ENCODE peak calls at places on chromosomes 7 and 10, in five cellular contexts. H, Q, M, N and Z are unnamed samples.

GRCh38 chr7:24200407-24200806 is 83.6 kb upstream of the NPY start:
- DNase-seq in N (no peak), M (no peak), Q (no peak), H (no peak), Z (no peak)

GRCh38 chr10:29141761-29142160 is 147.1 kb upstream of the LYZL1 start:
- DNase-seq in N (no peak), M (no peak), H (no peak), Q (no peak), Z (no peak)

GRCh38 chr7:35849158-35849831 is 48.4 kb downstream of the SEPTIN7 start:
- DNase-seq in Q (no peak), M (no peak), N (no peak), H (no peak), Z (peak; percentile 68)

GRCh38 chr7:113331155-113331898 is 213.0 kb upstream of the SMIM30 start:
- DNase-seq in M (no peak), H (no peak), N (no peak), Q (peak; percentile 26), Z (peak; percentile 0)

GRCh38 chr7:45033931-45034290 is 33.9 kb downstream of the CCM2 start:
- DNase-seq in M (no peak), N (peak; percentile 68), H (no peak), Q (no peak), Z (no peak)

GRCh38 chr10:31739759-31740158 is 188.9 kb downstream of the ARHGAP12 start:
- DNase-seq in M (no peak), N (no peak), H (no peak), Q (no peak), Z (peak; percentile 74)

GRCh38 chr10:128995676-128996075 is 471.4 kb upstream of the MGMT start:
- DNase-seq in M (no peak), N (no peak), H (no peak), Q (no peak), Z (no peak)

GRCh38 chr10:89789188-89789587 is 87.8 kb downstream of the KIF20B start:
- DNase-seq in Q (no peak), N (no peak), M (no peak), H (no peak), Z (no peak)

GRCh38 chr7:117066668-117067067 is 113.4 kb downstream of the ST7 start:
- DNase-seq in Q (no peak), H (no peak), N (no peak), M (no peak), Z (no peak)

GRCh38 chr10:9926003-9926402 is 1091.7 kb upstream of the CELF2 start:
- DNase-seq in H (no peak), N (no peak), Q (no peak), M (no peak), Z (no peak)

GRCh38 chr10:66366163-66366562 is 559.7 kb upstream of the LRRTM3 start:
- DNase-seq in H (no peak), Q (no peak), N (no peak), M (no peak), Z (no peak)

GRCh38 chr7:107953924-107954303 is 49.0 kb downstream of the LAMB1 start:
- DNase-seq in H (peak; percentile 38), N (no peak), Q (no peak), M (no peak), Z (peak; percentile 50)

GRCh38 chr10:95474228-95475002 is 86.8 kb downstream of the SORBS1 start:
- DNase-seq in H (peak; percentile 77), N (no peak), Q (no peak), M (no peak), Z (no peak)

GRCh38 chr7:101998029-101998903 is 180.8 kb downstream of the CUX1 start:
- DNase-seq in M (no peak), Q (no peak), N (no peak), H (no peak), Z (no peak)

GRCh38 chr10:112792487-112793196 is 157.4 kb upstream of the TCF7L2 start:
- DNase-seq in H (peak; percentile 80), Q (no peak), N (peak; percentile 86), M (no peak), Z (no peak)

GRCh38 chr7:78510580-78511188 is 712.1 kb downstream of the PHTF2 start:
- DNase-seq in H (peak; percentile 71), N (no peak), M (no peak), Q (peak; percentile 31), Z (peak; percentile 62)

GRCh38 chr7:141369422-141369821 is 181.8 kb upstream of the AGK start:
- DNase-seq in N (no peak), H (no peak), Q (no peak), M (no peak), Z (no peak)

GRCh38 chr10:119860866-119861601 is 11.6 kb downstream of the MCMBP start:
- DNase-seq in H (peak; percentile 32), N (no peak), Q (no peak), M (no peak), Z (no peak)

GRCh38 chr10:60767424-60767823 is 10.9 kb upstream of the CDK1 start:
- DNase-seq in H (no peak), Q (no peak), M (no peak), N (no peak), Z (no peak)

GRCh38 chr10:74156919-74157289 is 5.9 kb downstream of the ADK start:
- DNase-seq in M (no peak), Q (no peak), H (peak; percentile 57), N (no peak), Z (peak; percentile 84)

GRCh38 chr10:36172574-36172973 is 530.5 kb upstream of the FZD8 start:
- DNase-seq in N (no peak), Q (no peak), H (peak; percentile 70), M (no peak), Z (no peak)

GRCh38 chr7:155198901-155199845 is 98.5 kb upstream of the INSIG1 start:
- DNase-seq in M (no peak), Q (no peak), H (peak; percentile 19), N (no peak), Z (no peak)

GRCh38 chr7:99394188-99394502 is 14.3 kb downstream of the PDAP1 start:
- DNase-seq in M (no peak), Q (no peak), H (no peak), N (no peak), Z (no peak)
- H3K36me3 ChIP-seq in M (peaks cover 71% of the 10 kb centered on the region), Q (peaks cover 44% of the 10 kb centered on the region), H (peaks cover 44% of the 10 kb centered on the region), N (peaks cover 51% of the 10 kb centered on the region), Z (peaks cover 16% of the 10 kb centered on the region)

GRCh38 chr10:68790476-68790875 is 36.9 kb upstream of the STOX1 start:
- DNase-seq in H (no peak), M (no peak), Q (no peak), N (no peak), Z (no peak)

GRCh38 chr10:68781613-68782574 is 45.4 kb upstream of the STOX1 start:
- DNase-seq in M (no peak), Q (no peak), N (no peak), H (no peak), Z (no peak)

GRCh38 chr10:68792115-68792514 is 35.2 kb upstream of the STOX1 start:
- DNase-seq in N (no peak), M (peak; percentile 14), H (peak; percentile 58), Q (no peak), Z (no peak)

GRCh38 chr10:68784476-68784875 is 42.9 kb upstream of the STOX1 start:
- DNase-seq in M (no peak), H (no peak), Q (no peak), N (no peak), Z (no peak)

DNA sequence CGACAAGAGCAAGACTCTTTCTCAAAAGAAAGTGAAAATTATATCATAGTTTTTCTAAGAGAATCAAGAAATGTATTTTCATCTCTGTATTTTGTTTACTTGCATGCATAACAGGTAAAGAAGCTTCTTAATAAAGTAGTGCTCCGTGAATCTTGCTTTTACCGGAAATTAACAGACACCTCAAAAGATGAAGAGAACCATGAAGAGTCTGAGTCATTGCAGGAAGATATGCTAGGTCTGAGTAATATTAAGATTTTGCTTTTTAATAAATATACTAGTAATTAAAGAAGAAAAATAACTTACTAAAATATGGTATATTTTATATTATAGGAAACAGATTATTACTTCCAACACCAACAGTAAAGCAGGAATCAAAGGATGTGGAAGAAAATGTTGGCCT is 39.5 kb upstream of the STOX1 start:
- DNase-seq in N (no peak), H (no peak), Q (no peak), M (no peak), Z (no peak)
- H3K36me3 ChIP-seq in N (peaks cover 86% of the 10 kb centered on the region), H (peaks cover 2% of the 10 kb centered on the region), Q (peaks cover 31% of the 10 kb centered on the region), M (peaks cover 41% of the 10 kb centered on the region), Z (peaks cover 78% of the 10 kb centered on the region)

DNA sequence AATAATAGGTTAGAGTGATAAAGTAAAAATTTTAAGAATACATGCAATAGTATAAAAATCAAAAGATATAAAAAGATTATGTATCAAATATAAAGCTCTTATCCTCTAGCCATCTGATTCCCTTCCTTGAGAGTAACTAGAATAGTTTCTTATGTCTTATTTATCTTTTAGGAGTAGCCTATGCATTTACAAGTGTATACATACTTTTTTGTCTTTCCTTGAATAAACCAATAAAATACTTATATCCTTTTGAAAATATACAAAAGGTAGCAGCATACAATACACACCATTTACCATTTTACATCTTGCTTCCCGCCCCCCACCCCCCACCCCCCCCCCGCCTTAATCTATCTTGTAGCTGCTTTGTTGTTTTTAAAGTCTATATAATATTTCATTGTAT is 31.4 kb downstream of the AHCYL2 start:
- DNase-seq in Q (no peak), N (no peak), H (no peak), M (no peak), Z (no peak)
- H3K36me3 ChIP-seq in Q (no peaks in the 10 kb centered on the region), N (no peaks in the 10 kb centered on the region), H (no peaks in the 10 kb centered on the region), M (no peaks in the 10 kb centered on the region), Z (no peaks in the 10 kb centered on the region)

GRCh38 chr10:125795637-125796190 is 20.1 kb upstream of the MMP21 start:
- DNase-seq in Q (no peak), N (no peak), H (no peak), M (no peak), Z (no peak)
- H3K36me3 ChIP-seq in Q (peaks cover 16% of the 10 kb centered on the region), N (peaks cover 54% of the 10 kb centered on the region), H (peaks cover 6% of the 10 kb centered on the region), M (peaks cover 9% of the 10 kb centered on the region), Z (peaks cover 23% of the 10 kb centered on the region)

GRCh38 chr10:26488344-26488743 is 50.2 kb downstream of the APBB1IP start:
- DNase-seq in N (no peak), H (no peak), Q (no peak), M (no peak), Z (no peak)

GRCh38 chr10:26494018-26494417 is 55.9 kb downstream of the APBB1IP start:
- DNase-seq in M (no peak), H (no peak), N (no peak), Q (no peak), Z (no peak)

GRCh38 chr10:26491276-26491675 is 53.1 kb downstream of the APBB1IP start:
- DNase-seq in Q (no peak), H (no peak), N (no peak), M (no peak), Z (no peak)

GRCh38 chr10:26489081-26489480 is 50.9 kb downstream of the APBB1IP start:
- DNase-seq in M (no peak), Q (no peak), H (no peak), N (no peak), Z (no peak)

GRCh38 chr10:26491934-26492333 is 53.8 kb downstream of the APBB1IP start:
- DNase-seq in N (peak; percentile 67), Q (no peak), H (no peak), M (no peak), Z (peak; percentile 56)
- H3K36me3 ChIP-seq in N (no peaks in the 10 kb centered on the region), Q (no peaks in the 10 kb centered on the region), H (no peaks in the 10 kb centered on the region), M (peaks cover 27% of the 10 kb centered on the region), Z (no peaks in the 10 kb centered on the region)

GRCh38 chr10:13671874-13672273 is 85.1 kb downstream of the PRPF18 start:
- DNase-seq in Q (no peak), N (no peak), M (no peak), H (no peak), Z (no peak)
- H3K36me3 ChIP-seq in Q (peaks cover 8% of the 10 kb centered on the region), N (peaks cover 22% of the 10 kb centered on the region), M (no peaks in the 10 kb centered on the region), H (peaks cover 26% of the 10 kb centered on the region), Z (no peaks in the 10 kb centered on the region)